ENCODE peak calls at places on chromosomes 5 and 9, in four cellular contexts. One of them, this sample, is unnamed.

GRCh38 chr5:28967848-28968247 is 1929.5 kb upstream of the CDH9 start:
- DNase-seq in NCI-H748 treated with DMSO at 0.1 percent for 48 hours: no peak
- DNase-seq in fibroblast of pulmonary artery: no peak
- DNase-seq in progenitor cell of endocrine pancreas: no peak
- DNase-seq in this sample: no peak

GRCh38 chr5:54309751-54310432 is 481 bp downstream of the ARL15 start:
- DNase-seq in NCI-H748 treated with DMSO at 0.1 percent for 48 hours: peak
- DNase-seq in fibroblast of pulmonary artery: peak
- DNase-seq in progenitor cell of endocrine pancreas: peak
- DNase-seq in this sample: peak

GRCh38 chr5:78215972-78216371 is 78.5 kb downstream of the AP3B1 start:
- DNase-seq in NCI-H748 treated with DMSO at 0.1 percent for 48 hours: no peak
- DNase-seq in fibroblast of pulmonary artery: no peak
- DNase-seq in progenitor cell of endocrine pancreas: no peak
- DNase-seq in this sample: no peak

GRCh38 chr9:19137282-19137681 is 10.0 kb upstream of the PLIN2 start:
- DNase-seq in NCI-H748 treated with DMSO at 0.1 percent for 48 hours: no peak
- DNase-seq in fibroblast of pulmonary artery: no peak
- DNase-seq in progenitor cell of endocrine pancreas: no peak
- DNase-seq in this sample: no peak

GRCh38 chr9:134734270-134734669 is 92.7 kb downstream of the COL5A1 start:
- DNase-seq in NCI-H748 treated with DMSO at 0.1 percent for 48 hours: no peak
- DNase-seq in fibroblast of pulmonary artery: peak
- DNase-seq in progenitor cell of endocrine pancreas: no peak
- DNase-seq in this sample: no peak

GRCh38 chr9:109742759-109743388 is 37.1 kb upstream of the PALM2AKAP2 start:
- DNase-seq in NCI-H748 treated with DMSO at 0.1 percent for 48 hours: no peak
- DNase-seq in fibroblast of pulmonary artery: peak
- DNase-seq in progenitor cell of endocrine pancreas: no peak
- DNase-seq in this sample: no peak

GRCh38 chr5:180689071-180689694 is 39.8 kb upstream of the FLT4 start:
- DNase-seq in NCI-H748 treated with DMSO at 0.1 percent for 48 hours: no peak
- DNase-seq in fibroblast of pulmonary artery: no peak
- DNase-seq in progenitor cell of endocrine pancreas: no peak
- DNase-seq in this sample: no peak

GRCh38 chr5:132679717-132680380 is 6.1 kb downstream of the IL4 start:
- DNase-seq in NCI-H748 treated with DMSO at 0.1 percent for 48 hours: no peak
- DNase-seq in fibroblast of pulmonary artery: no peak
- DNase-seq in progenitor cell of endocrine pancreas: no peak
- DNase-seq in this sample: no peak

GRCh38 chr5:52502591-52502990 is 285.1 kb upstream of the ITGA1 start:
- DNase-seq in NCI-H748 treated with DMSO at 0.1 percent for 48 hours: peak
- DNase-seq in fibroblast of pulmonary artery: no peak
- DNase-seq in progenitor cell of endocrine pancreas: no peak
- DNase-seq in this sample: no peak

GRCh38 chr5:172412724-172413260 is 41.5 kb downstream of the SH3PXD2B start:
- DNase-seq in NCI-H748 treated with DMSO at 0.1 percent for 48 hours: no peak
- DNase-seq in fibroblast of pulmonary artery: peak
- DNase-seq in progenitor cell of endocrine pancreas: no peak
- DNase-seq in this sample: no peak

GRCh38 chr5:96654209-96654608 is 8.0 kb upstream of the CAST start:
- DNase-seq in NCI-H748 treated with DMSO at 0.1 percent for 48 hours: no peak
- DNase-seq in fibroblast of pulmonary artery: no peak
- DNase-seq in progenitor cell of endocrine pancreas: no peak
- DNase-seq in this sample: no peak

GRCh38 chr5:31133488-31133887 is 60.0 kb upstream of the CDH6 start:
- DNase-seq in NCI-H748 treated with DMSO at 0.1 percent for 48 hours: no peak
- DNase-seq in fibroblast of pulmonary artery: peak
- DNase-seq in progenitor cell of endocrine pancreas: no peak
- DNase-seq in this sample: no peak

GRCh38 chr5:39521098-39521860 is 96.5 kb upstream of the DAB2 start:
- DNase-seq in NCI-H748 treated with DMSO at 0.1 percent for 48 hours: no peak
- DNase-seq in fibroblast of pulmonary artery: no peak
- DNase-seq in progenitor cell of endocrine pancreas: no peak
- DNase-seq in this sample: no peak

GRCh38 chr5:125357660-125358059 is 611.2 kb upstream of the ZNF608 start:
- DNase-seq in NCI-H748 treated with DMSO at 0.1 percent for 48 hours: no peak
- DNase-seq in fibroblast of pulmonary artery: no peak
- DNase-seq in progenitor cell of endocrine pancreas: no peak
- DNase-seq in this sample: no peak

GRCh38 chr9:131289301-131290038 is at the start of gene PLPP7:
- DNase-seq in NCI-H748 treated with DMSO at 0.1 percent for 48 hours: no peak
- DNase-seq in fibroblast of pulmonary artery: peak
- DNase-seq in progenitor cell of endocrine pancreas: no peak
- DNase-seq in this sample: peak

GRCh38 chr5:173774212-173774850 is 113.8 kb upstream of the CPEB4 start:
- DNase-seq in NCI-H748 treated with DMSO at 0.1 percent for 48 hours: no peak
- DNase-seq in fibroblast of pulmonary artery: no peak
- DNase-seq in progenitor cell of endocrine pancreas: no peak
- DNase-seq in this sample: no peak

GRCh38 chr9:74499770-74500583 is 2.8 kb downstream of the RORB start:
- DNase-seq in NCI-H748 treated with DMSO at 0.1 percent for 48 hours: no peak
- DNase-seq in fibroblast of pulmonary artery: no peak
- DNase-seq in progenitor cell of endocrine pancreas: no peak
- DNase-seq in this sample: peak

GRCh38 chr9:115775669-115776068 is 377.9 kb upstream of the PAPPA start:
- DNase-seq in NCI-H748 treated with DMSO at 0.1 percent for 48 hours: no peak
- DNase-seq in fibroblast of pulmonary artery: no peak
- DNase-seq in progenitor cell of endocrine pancreas: no peak
- DNase-seq in this sample: no peak

GRCh38 chr5:172451771-172452197 is 2.5 kb downstream of the SH3PXD2B start:
- DNase-seq in NCI-H748 treated with DMSO at 0.1 percent for 48 hours: no peak
- DNase-seq in fibroblast of pulmonary artery: peak
- DNase-seq in progenitor cell of endocrine pancreas: no peak
- DNase-seq in this sample: no peak

GRCh38 chr5:45507174-45507573 is 189.0 kb downstream of the HCN1 start:
- DNase-seq in NCI-H748 treated with DMSO at 0.1 percent for 48 hours: peak
- DNase-seq in fibroblast of pulmonary artery: peak
- DNase-seq in progenitor cell of endocrine pancreas: no peak
- DNase-seq in this sample: no peak

GRCh38 chr9:35258665-35259474 is 97.1 kb downstream of the UNC13B start:
- DNase-seq in NCI-H748 treated with DMSO at 0.1 percent for 48 hours: peak
- DNase-seq in fibroblast of pulmonary artery: peak
- DNase-seq in progenitor cell of endocrine pancreas: peak
- DNase-seq in this sample: peak

GRCh38 chr5:175713930-175714329 is 56.1 kb downstream of the HRH2 start:
- DNase-seq in NCI-H748 treated with DMSO at 0.1 percent for 48 hours: no peak
- DNase-seq in fibroblast of pulmonary artery: no peak
- DNase-seq in progenitor cell of endocrine pancreas: no peak
- DNase-seq in this sample: no peak

This sample was measured in GM20000.